ENCODE peak calls at places on chromosomes 5 and 9, in nine cellular contexts. H is adrenal gland, P is HCT116, O is left ventricle myocardium inferior, Q is astrocyte, Y is upper lobe of right lung, I is DND-41, F is A673, Z is MM.1S. D is an unnamed sample. For H3K4me1, the result is how much of the 10 kb centered on the place peaks cover.

GRCh38 chr5:50963647-50964584 is 297.5 kb downstream of the PARP8 start:
- DNase-seq in H (no peak), P (no peak), O (no peak), Q (no peak), Y (no peak), I (no peak), F (peak), Z (no peak), D (no peak)

GRCh38 chr9:99051353-99051752 is 53.6 kb upstream of the TGFBR1 start:
- DNase-seq in H (no peak), P (no peak), O (no peak), Q (no peak), Y (no peak), I (no peak), F (no peak), Z (no peak), D (no peak)

GRCh38 chr5:170631471-170632195 is 127.8 kb downstream of the KCNIP1 start:
- DNase-seq in H (no peak), P (peak), O (peak), Q (no peak), Y (peak), I (no peak), F (no peak), Z (no peak), D (no peak)

GRCh38 chr5:100755435-100755834 is 147.6 kb downstream of the ST8SIA4 start:
- DNase-seq in H (no peak), P (no peak), O (no peak), Q (no peak), Y (no peak), I (no peak), F (no peak), Z (no peak), D (no peak)

GRCh38 chr5:37637165-37637845 is 202.5 kb downstream of the GDNF start:
- DNase-seq in H (no peak), P (no peak), O (no peak), Q (peak), Y (no peak), I (no peak), F (no peak), Z (no peak), D (no peak)

GRCh38 chr5:10663531-10664183 is 97.4 kb downstream of the DAP start:
- DNase-seq in H (no peak), P (no peak), O (no peak), Q (peak), Y (no peak), I (no peak), F (no peak), Z (no peak), D (no peak)

GRCh38 chr9:136424750-136425362 is 14.4 kb downstream of the PMPCA start:
- DNase-seq in H (no peak), P (no peak), O (no peak), Q (no peak), Y (no peak), I (no peak), F (no peak), Z (no peak), D (no peak)

GRCh38 chr5:35149041-35149440 is 81.2 kb downstream of the PRLR start:
- DNase-seq in H (no peak), P (no peak), O (no peak), Q (no peak), Y (no peak), I (no peak), F (no peak), Z (no peak), D (no peak)

GRCh38 chr9:2087500-2088313 is 72.6 kb downstream of the SMARCA2 start:
- DNase-seq in H (no peak), P (peak), O (no peak), Q (peak), Y (no peak), I (peak), F (peak), Z (peak), D (no peak)

GRCh38 chr9:38467404-38467803 is 43.1 kb upstream of the IGFBPL1 start:
- DNase-seq in H (no peak), P (no peak), O (no peak), Q (no peak), Y (no peak), I (no peak), F (no peak), Z (no peak), D (no peak)

GRCh38 chr5:107393846-107394245 is 276.9 kb downstream of the EFNA5 start:
- DNase-seq in H (no peak), P (no peak), O (no peak), Q (no peak), Y (no peak), I (no peak), F (no peak), Z (no peak), D (no peak)

GRCh38 chr5:134410822-134411221 is 859 bp downstream of the CDKN2AIPNL start:
- DNase-seq in H (no peak), P (no peak), O (no peak), Q (no peak), Y (no peak), I (no peak), F (no peak), Z (no peak), D (no peak)

GRCh38 chr5:66877843-66878242 is 281.6 kb downstream of the MAST4 start:
- DNase-seq in H (no peak), P (no peak), O (no peak), Q (peak), Y (no peak), I (no peak), F (no peak), Z (no peak), D (no peak)

DNA sequence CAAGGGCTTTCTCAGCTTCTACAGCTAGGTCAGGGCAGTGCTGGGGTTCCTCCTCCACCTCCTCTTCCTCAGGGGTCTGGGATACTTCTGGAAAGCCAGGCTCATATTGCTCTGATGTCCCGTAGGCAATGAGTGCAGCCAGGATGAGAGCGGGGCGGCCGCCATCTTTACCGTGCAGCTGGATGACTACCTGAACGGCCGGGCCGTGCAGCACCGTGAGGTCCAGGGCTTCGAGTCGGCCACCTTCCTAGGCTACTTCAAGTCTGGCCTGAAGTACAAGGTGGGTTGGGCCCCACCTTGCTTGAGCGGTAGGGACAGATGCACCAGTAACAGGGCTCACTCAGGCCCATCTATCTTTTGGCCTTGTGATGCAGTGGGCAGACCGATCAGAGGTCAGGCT is 34.8 kb downstream of the GSN start:
- DNase-seq in H (peak), P (no peak), O (no peak), Q (no peak), Y (peak), I (no peak), F (no peak), Z (no peak), D (no peak)
- H3K4me1 ChIP-seq in H (under half), P (under half), O (half or more), Q (under half), Y (half or more), I (under half), F (under half), Z (under half), D (under half)

DNA sequence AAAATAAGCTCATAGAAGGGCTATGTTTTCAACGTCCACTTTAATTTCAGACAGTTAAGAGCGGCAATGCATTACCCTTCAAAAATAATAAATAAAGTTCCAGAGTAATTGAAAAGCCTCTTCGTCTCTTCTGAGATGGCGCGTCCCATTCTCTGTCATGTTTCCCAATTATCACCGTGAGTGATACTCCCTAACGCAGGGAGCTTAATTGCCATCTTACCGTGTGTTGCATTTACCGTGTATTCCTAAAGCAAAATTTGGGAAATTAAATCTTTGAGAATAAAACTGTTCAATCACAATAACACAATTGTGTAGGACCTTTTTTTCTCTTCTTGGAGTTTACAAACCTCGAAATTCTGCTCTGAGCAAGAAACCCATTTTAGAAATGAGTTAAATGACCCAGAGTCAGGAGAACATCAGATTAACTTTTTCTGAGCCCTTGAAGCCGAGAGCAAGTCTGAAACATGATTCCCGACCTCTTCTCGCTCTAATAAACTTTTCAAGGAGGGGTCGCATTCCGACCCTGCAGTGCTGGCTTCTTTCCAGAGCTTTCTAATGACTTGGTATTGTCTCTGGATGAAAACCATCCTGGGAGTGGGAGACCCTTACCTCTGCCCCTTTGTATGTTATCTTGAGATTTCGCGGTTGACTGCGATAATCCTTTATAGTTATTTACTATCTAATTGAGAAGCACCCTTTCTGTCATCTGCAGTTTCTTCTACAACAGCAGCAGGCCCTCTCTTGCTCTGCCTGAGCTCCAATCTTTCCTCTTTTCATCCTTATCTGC is 251.5 kb downstream of the FSTL4 start:
- DNase-seq in H (no peak), P (no peak), O (no peak), Q (no peak), Y (no peak), I (no peak), F (peak), Z (no peak), D (no peak)
- TF ChIP-seq CTCF in H (no peak), P (no peak), O (no peak), Q (no peak), Y (no peak), I (no peak), F (no peak), Z (no peak), D (no peak)

GRCh38 chr9:96655198-96655851 is at the start of gene PRXL2C:
- DNase-seq in H (peak), P (no peak), O (peak), Q (peak), Y (peak), I (no peak), F (peak), Z (peak), D (peak)
- H3K27ac ChIP-seq in H (peak), P (peak), O (peak), Q (peak), Y (peak), I (no peak), F (no peak), Z (no peak), D (peak)

GRCh38 chr5:140258873-140259272 is 44.0 kb downstream of the PFDN1 start:
- DNase-seq in H (no peak), P (no peak), O (no peak), Q (no peak), Y (no peak), I (no peak), F (no peak), Z (no peak), D (no peak)
- H3K4me1 ChIP-seq in H (under half), P (under half), O (half or more), Q (under half), Y (under half), I (under half), F (under half), Z (under half), D (under half)

DNA sequence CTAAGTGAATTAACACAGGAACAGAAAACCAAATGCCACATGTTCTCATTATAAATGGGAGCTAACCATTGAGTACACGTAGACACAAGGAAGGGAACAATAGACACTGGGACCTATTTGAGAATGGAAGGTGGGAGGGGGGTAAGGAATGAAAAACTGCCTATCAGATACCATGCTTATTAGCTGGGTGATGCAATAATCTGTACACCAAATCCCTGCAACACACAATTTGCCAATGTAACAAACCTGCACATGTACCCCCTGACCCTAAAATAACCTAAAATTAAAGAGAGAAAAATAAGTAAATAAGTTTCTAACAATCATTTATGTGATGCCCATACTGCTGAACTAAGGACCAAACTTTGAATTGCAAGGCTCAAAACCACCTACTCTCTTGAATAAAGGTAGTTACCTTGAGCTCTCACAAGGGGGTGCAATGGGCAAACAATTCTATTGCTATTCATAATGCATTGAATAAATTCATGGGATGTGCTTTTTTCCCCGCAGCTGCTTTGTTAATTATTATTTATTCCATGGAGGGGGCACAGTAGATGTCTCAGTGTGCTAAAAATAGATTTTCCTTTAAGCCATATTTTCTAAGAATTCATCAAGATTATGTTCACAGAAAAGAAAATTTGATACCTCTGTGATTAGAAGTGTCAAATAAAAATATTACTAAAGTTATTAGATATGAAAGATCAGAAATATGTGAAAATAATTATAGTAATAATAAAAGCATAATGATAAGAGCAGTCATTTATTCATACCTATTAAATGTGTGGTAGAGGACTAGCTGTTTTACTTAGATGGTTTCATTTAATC is 76.2 kb upstream of the PTPN3 start:
- DNase-seq in H (peak), P (peak), O (no peak), Q (peak), Y (no peak), I (peak), F (peak), Z (peak), D (no peak)
- TF ChIP-seq CTCF in H (peak), P (peak), O (peak), Q (peak), Y (peak), I (peak), F (peak), Z (peak), D (peak)

GRCh38 chr5:159907689-159908088 is 8.6 kb upstream of the ADRA1B start:
- DNase-seq in H (no peak), P (no peak), O (no peak), Q (no peak), Y (no peak), I (no peak), F (no peak), Z (no peak), D (no peak)
- H3K27ac ChIP-seq in H (no peak), P (no peak), O (no peak), Q (peak), Y (no peak), I (no peak), F (no peak), Z (no peak), D (no peak)

D was measured in CD8-positive, alpha-beta T cell.